ENCODE peak calls at places on chromosome 5, in eight cellular contexts. F, N, I, D, M, J, R and V are unnamed samples.

GRCh38 chr5:72554897-72555296 is 47.7 kb upstream of the ZNF366 start:
- DNase-seq in F (no peak), N (no peak), I (no peak), D (no peak), M (no peak), J (no peak), R (no peak), V (no peak)

GRCh38 chr5:159003045-159004030 is 96.4 kb downstream of the EBF1 start:
- DNase-seq in F (no peak), N (no peak), I (no peak), D (no peak), M (no peak), J (no peak), R (no peak), V (peak; percentile 33)

GRCh38 chr5:9776525-9776924 is 146.4 kb upstream of the TAS2R1 start:
- DNase-seq in F (no peak), N (peak; percentile 13), I (no peak), D (peak; percentile 43), M (no peak), J (no peak), R (no peak), V (no peak)

GRCh38 chr5:14851067-14851422 is 20.5 kb downstream of the ANKH start:
- DNase-seq in F (no peak), N (no peak), I (no peak), D (no peak), M (no peak), J (no peak), R (no peak), V (no peak)

GRCh38 chr5:63916786-63917185 is 45.5 kb downstream of the HTR1A start:
- DNase-seq in F (no peak), N (peak; percentile 52), I (no peak), D (no peak), M (no peak), J (no peak), R (no peak), V (no peak)

GRCh38 chr5:84885479-84886258 is 501.0 kb upstream of the EDIL3 start:
- DNase-seq in F (peak; percentile 38), N (peak; percentile 73), I (no peak), D (no peak), M (no peak), J (peak; percentile 68), R (no peak), V (no peak)

GRCh38 chr5:53714324-53715010 is 154.0 kb downstream of the NDUFS4 start:
- DNase-seq in F (no peak), N (no peak), I (no peak), D (no peak), M (no peak), J (no peak), R (no peak), V (no peak)

GRCh38 chr5:55544341-55544740 is 9.6 kb upstream of the PLPP1 start:
- DNase-seq in F (no peak), N (no peak), I (no peak), D (no peak), M (no peak), J (no peak), R (no peak), V (no peak)

GRCh38 chr5:135535420-135535819 is 344 bp downstream of the NEUROG1 start:
- DNase-seq in F (no peak), N (no peak), I (no peak), D (no peak), M (no peak), J (no peak), R (no peak), V (no peak)

GRCh38 chr5:149002053-149002452 is 60.8 kb downstream of the SH3TC2 start:
- DNase-seq in F (peak; percentile 92), N (peak; percentile 100), I (no peak), D (peak; percentile 99), M (no peak), J (no peak), R (no peak), V (peak; percentile 98)